ENCODE peak calls at places on chromosomes 2 and 18, in four cellular contexts. L, I, C and R are unnamed samples.

GRCh38 chr2:96399342-96400048 is 63.9 kb downstream of the NCAPH start:
- DNase-seq in L (no peak), I (no peak), C (no peak), R (no peak)

GRCh38 chr2:66443977-66444855 is 9.3 kb downstream of the MEIS1 start:
- DNase-seq in L (no peak), I (no peak), C (no peak), R (no peak)

GRCh38 chr18:12791631-12792030 is 88.8 kb downstream of the PSMG2 start:
- DNase-seq in L (no peak), I (no peak), C (no peak), R (no peak)

GRCh38 chr2:181517685-181518301 is 60.6 kb downstream of the ITGA4 start:
- DNase-seq in L (no peak), I (peak), C (no peak), R (peak)

GRCh38 chr2:112160591-112161250 is 22.5 kb downstream of the FBLN7 start:
- DNase-seq in L (no peak), I (no peak), C (no peak), R (no peak)

GRCh38 chr2:8548871-8549221 is 133.0 kb upstream of the ID2 start:
- DNase-seq in L (peak), I (no peak), C (no peak), R (no peak)

GRCh38 chr2:98377569-98377968 is 31.3 kb downstream of the CNGA3 start:
- DNase-seq in L (no peak), I (no peak), C (no peak), R (no peak)

GRCh38 chr18:36309436-36310391 is 12.2 kb downstream of the FHOD3 start:
- DNase-seq in L (no peak), I (no peak), C (peak), R (peak)

GRCh38 chr2:206958236-206958635 is 18.9 kb downstream of the CPO start:
- DNase-seq in L (no peak), I (no peak), C (no peak), R (no peak)

GRCh38 chr2:177465400-177466138 is 73.0 kb downstream of the AGPS start:
- DNase-seq in L (no peak), I (no peak), C (no peak), R (no peak)

GRCh38 chr2:238716585-238716984 is 131.3 kb upstream of the TWIST2 start:
- DNase-seq in L (no peak), I (no peak), C (no peak), R (no peak)

GRCh38 chr2:168097431-168097830 is 150.0 kb downstream of the STK39 start:
- DNase-seq in L (no peak), I (no peak), C (no peak), R (peak)

GRCh38 chr18:74861154-74861553 is 263.5 kb downstream of the ZNF407 start:
- DNase-seq in L (no peak), I (no peak), C (peak), R (no peak)

GRCh38 chr2:239717706-239718105 is 307.4 kb downstream of the NDUFA10 start:
- DNase-seq in L (no peak), I (no peak), C (no peak), R (no peak)

GRCh38 chr18:74266161-74266560 is 25.6 kb downstream of the CYB5A start:
- DNase-seq in L (no peak), I (no peak), C (no peak), R (peak)

GRCh38 chr2:23663730-23664005 is 263.3 kb downstream of the ATAD2B start:
- DNase-seq in L (no peak), I (no peak), C (no peak), R (no peak)

GRCh38 chr2:119659601-119660342 is 19.2 kb upstream of the TMEM177 start:
- DNase-seq in L (peak), I (no peak), C (no peak), R (no peak)

GRCh38 chr2:27977623-27978312 is 87.2 kb downstream of the BABAM2 start:
- DNase-seq in L (no peak), I (no peak), C (peak), R (peak)

GRCh38 chr18:11110509-11110908 is 38.9 kb downstream of the PIEZO2 start:
- DNase-seq in L (no peak), I (no peak), C (no peak), R (no peak)

GRCh38 chr2:126717928-126718327 is 62.0 kb downstream of the GYPC start:
- DNase-seq in L (no peak), I (no peak), C (no peak), R (no peak)

GRCh38 chr2:218429951-218430692 is 11.2 kb downstream of the VIL1 start:
- DNase-seq in L (no peak), I (no peak), C (no peak), R (no peak)

GRCh38 chr18:46518438-46518837 is 138.6 kb downstream of the LOXHD1 start:
- DNase-seq in L (no peak), I (no peak), C (no peak), R (no peak)

GRCh38 chr2:174748948-174749347 is 15.3 kb downstream of the CHRNA1 start:
- DNase-seq in L (peak), I (peak), C (no peak), R (no peak)

GRCh38 chr2:3284657-3285630 is 92.7 kb downstream of the EIPR1 start:
- DNase-seq in L (no peak), I (no peak), C (no peak), R (no peak)

GRCh38 chr2:111120253-111121027 is at the start of gene BCL2L11:
- DNase-seq in L (peak), I (peak), C (peak), R (no peak)

GRCh38 chr2:207385903-207386302 is 143.9 kb upstream of the CREB1 start:
- DNase-seq in L (no peak), I (no peak), C (no peak), R (no peak)

GRCh38 chr18:22282311-22283235 is 113.2 kb downstream of the GATA6 start:
- DNase-seq in L (no peak), I (no peak), C (peak), R (peak)

GRCh38 chr2:53403836-53404413 is 363.7 kb upstream of the CHAC2 start:
- DNase-seq in L (no peak), I (no peak), C (peak), R (peak)

GRCh38 chr2:239245107-239245506 is 155.7 kb downstream of the HDAC4 start:
- DNase-seq in L (no peak), I (no peak), C (no peak), R (no peak)

GRCh38 chr2:203631068-203631757 is 75.2 kb upstream of the CD28 start:
- DNase-seq in L (no peak), I (no peak), C (no peak), R (no peak)

GRCh38 chr2:223396993-223397392 is 205.2 kb downstream of the SCG2 start:
- DNase-seq in L (no peak), I (no peak), C (no peak), R (no peak)

GRCh38 chr2:172558372-172558771 is 2.5 kb downstream of the PDK1 start:
- DNase-seq in L (no peak), I (no peak), C (no peak), R (no peak)

GRCh38 chr2:96584017-96584416 is 47.5 kb downstream of the ARID5A start:
- DNase-seq in L (no peak), I (no peak), C (no peak), R (no peak)

GRCh38 chr2:239991689-239992314 is 33.3 kb downstream of the NDUFA10 start:
- DNase-seq in L (no peak), I (no peak), C (peak), R (peak)

GRCh38 chr2:241957276-241957675 is 87.7 kb downstream of the RTP5 start:
- DNase-seq in L (no peak), I (no peak), C (no peak), R (no peak)

GRCh38 chr2:45741451-45741850 is 90.0 kb downstream of the PRKCE start:
- DNase-seq in L (no peak), I (no peak), C (no peak), R (no peak)

GRCh38 chr2:145421841-145422240 is 901.9 kb upstream of the ZEB2 start:
- DNase-seq in L (no peak), I (no peak), C (no peak), R (no peak)

DNA sequence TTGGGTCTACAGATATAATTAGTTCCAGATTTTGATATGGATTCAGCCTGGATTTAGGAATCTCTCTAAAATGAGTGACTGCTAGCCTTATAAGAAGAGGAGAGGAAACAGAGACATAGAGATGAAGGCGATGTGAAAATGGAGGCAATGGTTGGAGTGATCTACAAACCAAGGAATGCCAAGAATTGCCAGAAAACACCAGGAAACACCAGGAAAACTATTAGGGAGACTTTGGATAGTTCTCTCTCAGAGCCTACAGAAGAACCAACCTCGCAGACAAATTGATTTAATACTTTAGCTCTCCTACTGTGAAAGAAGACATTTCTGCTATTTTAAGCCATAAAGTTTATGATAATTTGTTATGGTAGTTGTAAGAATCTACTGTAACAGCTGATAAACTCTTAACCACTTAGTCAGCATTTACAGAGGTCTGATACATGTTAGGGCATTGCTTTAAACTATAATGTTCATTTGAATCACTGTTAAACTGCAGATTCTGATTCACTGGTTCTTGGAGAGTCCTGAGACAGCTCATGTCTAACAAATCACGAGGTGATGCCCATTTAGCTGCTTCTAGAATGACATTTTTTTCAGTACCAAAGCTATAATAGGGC is 1702.6 kb upstream of the LRRTM1 start:
- DNase-seq in L (no peak), I (no peak), C (no peak), R (no peak)
- H3K4me3 ChIP-seq in L (no peak), I (no peak), C (no peak), R (no peak)

DNA sequence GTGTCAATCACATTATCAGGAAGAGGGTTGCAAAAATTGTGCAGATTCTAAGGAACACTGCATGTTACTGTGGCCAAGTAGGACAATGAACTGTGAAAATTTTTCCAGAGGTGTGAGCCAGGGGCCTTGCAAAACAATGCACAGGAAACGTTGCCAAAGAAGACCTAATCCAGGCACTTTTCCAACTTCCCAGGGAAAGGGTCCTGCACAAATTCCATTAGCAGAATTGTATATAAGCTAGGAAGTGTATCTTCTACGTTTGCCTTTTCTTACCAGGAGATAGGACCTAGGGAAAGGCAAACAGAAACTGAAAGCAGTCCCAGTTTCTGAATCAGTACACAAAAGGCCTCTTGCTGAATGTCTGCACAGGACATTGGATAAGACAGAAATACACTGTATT is 1888.3 kb upstream of the CELF4 start:
- DNase-seq in L (no peak), I (no peak), C (no peak), R (peak)
- H3K4me3 ChIP-seq in L (no peak), I (no peak), C (no peak), R (peak)

GRCh38 chr2:209985879-209986278 is 16.6 kb upstream of the RPE start:
- DNase-seq in L (no peak), I (no peak), C (no peak), R (no peak)
- H3K4me3 ChIP-seq in L (no peak), I (no peak), C (no peak), R (no peak)

DNA sequence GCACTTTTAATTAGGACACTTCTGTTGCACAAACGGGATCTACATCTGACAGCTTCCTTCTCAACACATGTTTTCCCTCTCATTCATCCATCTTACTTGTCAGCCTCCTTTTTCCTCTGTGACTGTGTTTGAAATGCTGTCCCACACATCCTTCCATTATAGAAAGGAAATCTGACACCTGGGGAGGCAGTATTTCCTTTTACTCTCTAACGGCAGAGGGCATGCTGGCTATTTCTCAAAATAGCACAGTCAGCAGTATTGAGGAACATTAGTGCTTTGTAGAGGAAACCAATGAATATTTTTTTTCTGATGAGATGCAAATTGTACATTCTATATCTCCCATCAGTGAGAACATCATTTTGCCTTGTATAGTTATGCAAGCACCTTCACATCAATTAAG is 668.7 kb downstream of the SLC4A3 start:
- DNase-seq in L (no peak), I (no peak), C (no peak), R (no peak)
- H3K4me3 ChIP-seq in L (no peak), I (no peak), C (no peak), R (no peak)

GRCh38 chr2:101361519-101361918 is 25.8 kb downstream of the CREG2 start:
- DNase-seq in L (no peak), I (no peak), C (no peak), R (no peak)
- H3K4me3 ChIP-seq in L (no peak), I (no peak), C (no peak), R (no peak)

GRCh38 chr18:9743200-9744016 is 35.3 kb downstream of the RAB31 start:
- DNase-seq in L (no peak), I (no peak), C (peak), R (peak)
- H3K4me3 ChIP-seq in L (no peak), I (no peak), C (no peak), R (no peak)

DNA sequence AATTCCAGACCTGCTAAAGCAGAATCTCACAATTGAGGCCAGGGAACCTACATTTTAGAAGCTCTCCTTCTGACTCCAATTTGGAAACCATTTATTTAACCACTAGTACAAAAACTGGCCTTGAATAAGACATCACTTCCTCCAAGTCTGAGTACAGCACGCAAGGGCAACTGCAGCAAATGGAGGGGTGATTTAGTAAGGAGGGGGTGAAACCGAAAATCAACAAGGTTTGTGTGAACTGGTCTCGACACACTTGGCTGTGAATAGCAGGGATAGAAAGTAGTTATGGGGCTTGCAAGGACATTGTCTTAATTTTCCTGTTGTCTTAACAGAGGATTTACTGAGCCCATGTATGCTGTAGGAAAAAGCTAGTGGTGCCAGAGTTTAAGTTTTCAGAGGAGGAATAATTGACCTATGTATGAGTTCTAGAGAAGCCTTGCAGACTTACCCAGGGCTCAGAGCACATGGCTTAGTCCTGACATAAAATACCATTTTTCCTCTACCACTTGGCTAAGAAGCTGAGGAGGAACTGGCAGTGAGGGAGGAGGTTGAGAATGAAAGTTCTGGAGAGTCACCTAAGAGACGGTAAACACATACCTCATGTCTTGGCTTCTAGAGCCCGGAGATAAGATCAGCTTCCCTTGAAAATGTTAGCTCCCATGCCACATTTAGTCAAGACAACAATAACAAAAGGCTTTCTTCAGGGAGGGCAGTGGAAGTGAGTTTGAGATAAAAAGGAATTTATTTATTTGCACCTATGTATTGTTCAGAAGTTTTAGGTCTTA is 114.8 kb downstream of the SMAD2 start:
- DNase-seq in L (no peak), I (no peak), C (no peak), R (no peak)
- H3K4me3 ChIP-seq in L (no peak), I (no peak), C (no peak), R (no peak)